ENCODE peak calls at places on chromosomes 13 and 19, in nine cellular contexts. V is NCI-H1436; G is hepatocyte; A is skeletal muscle cell; H is astrocyte of the spinal cord; S is T-helper 17 cell; L is activated naive CD4-positive, alpha-beta T cell; R is activated gamma-delta T cell treated with Interleukin-2 at 50 U/mL for 16 hours; U is EH. C is an unnamed sample.

GRCh38 chr13:113123226-113124150 is 889 bp downstream of the F10 start:
- DNase-seq in V (no peak), G (no peak), A (no peak), H (no peak), S (no peak), L (no peak), R (no peak), U (peak; percentile 14), C (no peak)

GRCh38 chr19:49212302-49212701 is 54.7 kb downstream of the TRPM4 start:
- DNase-seq in V (peak; percentile 65), G (no peak), A (no peak), H (no peak), S (no peak), L (no peak), R (no peak), U (no peak), C (no peak)

GRCh38 chr13:93549326-93549855 is 322.8 kb downstream of the GPC6 start:
- DNase-seq in V (no peak), G (no peak), A (no peak), H (no peak), S (no peak), L (no peak), R (no peak), U (no peak), C (no peak)

GRCh38 chr13:73952683-73953082 is 181.5 kb downstream of the KLF12 start:
- DNase-seq in V (no peak), G (no peak), A (no peak), H (no peak), S (no peak), L (no peak), R (no peak), U (peak; percentile 63), C (no peak)

GRCh38 chr19:31331536-31331935 is 17.7 kb downstream of the TSHZ3 start:
- DNase-seq in V (no peak), G (no peak), A (no peak), H (no peak), S (no peak), L (no peak), R (no peak), U (no peak), C (no peak)

GRCh38 chr19:46861691-46862503 is 1.1 kb downstream of the ARHGAP35 start:
- DNase-seq in V (no peak), G (no peak), A (no peak), H (peak; percentile 23), S (no peak), L (no peak), R (no peak), U (peak; percentile 40), C (no peak)

GRCh38 chr13:83065136-83065535 is 817.1 kb downstream of the SLITRK1 start:
- DNase-seq in V (no peak), G (peak; percentile 6), A (peak; percentile 96), H (peak; percentile 87), S (no peak), L (no peak), R (no peak), U (peak; percentile 80), C (no peak)

GRCh38 chr13:40665061-40665753 is 1.2 kb downstream of the FOXO1 start:
- DNase-seq in V (no peak), G (peak; percentile 57), A (no peak), H (peak; percentile 12), S (no peak), L (peak; percentile 15), R (peak; percentile 5), U (peak; percentile 24), C (no peak)

GRCh38 chr19:17103177-17103576 is 27.6 kb downstream of the MYO9B start:
- DNase-seq in V (no peak), G (no peak), A (no peak), H (peak; percentile 39), S (no peak), L (no peak), R (no peak), U (peak; percentile 61), C (no peak)

GRCh38 chr13:103625194-103625593 is 559.0 kb upstream of the SLC10A2 start:
- DNase-seq in V (no peak), G (no peak), A (no peak), H (no peak), S (no peak), L (no peak), R (no peak), U (no peak), C (no peak)

GRCh38 chr13:101289764-101290163 is 126.5 kb downstream of the NALCN start:
- DNase-seq in V (peak; percentile 93), G (peak; percentile 64), A (no peak), H (peak; percentile 80), S (no peak), L (no peak), R (no peak), U (peak; percentile 65), C (no peak)